ENCODE peak calls at places on chromosomes 11 and 22, in ten cellular contexts. F is A549, V is tibial nerve, D is sigmoid colon, E is ovary, Z is stomach, Y is H1, O is K562, W is SK-N-SH, J is upper lobe of left lung. M is an unnamed sample.

GRCh38 chr11:75949023-75949672 is 134.1 kb downstream of the UVRAG start:
- DNase-seq in F (no peak), V (no peak), D (no peak), E (no peak), Z (no peak), Y (no peak), O (no peak), W (peak; percentile 9), J (no peak), M (no peak)

GRCh38 chr22:42033263-42034181 is 34.9 kb downstream of the WBP2NL start:
- DNase-seq in F (no peak), V (no peak), D (no peak), E (no peak), Z (no peak), Y (no peak), O (no peak), W (no peak), J (no peak), M (no peak)

GRCh38 chr11:85086511-85087284 is 540.4 kb downstream of the DLG2 start:
- DNase-seq in F (no peak), V (no peak), D (no peak), E (no peak), Z (no peak), Y (no peak), O (no peak), W (no peak), J (no peak), M (no peak)

GRCh38 chr22:50262973-50263617 is 1.6 kb upstream of the MAPK12 start:
- DNase-seq in F (no peak), V (no peak), D (no peak), E (no peak), Z (no peak), Y (no peak), O (no peak), W (peak; percentile 68), J (no peak), M (no peak)

GRCh38 chr22:17368727-17369552 is at the start of gene CECR2:
- DNase-seq in F (peak; percentile 21), V (peak; percentile 12), D (peak; percentile 78), E (peak; percentile 31), Z (no peak), Y (peak; percentile 84), O (peak; percentile 86), W (peak; percentile 54), J (peak; percentile 71), M (no peak)

GRCh38 chr11:110856993-110857812 is 145.0 kb upstream of the ARHGAP20 start:
- DNase-seq in F (no peak), V (no peak), D (no peak), E (no peak), Z (no peak), Y (no peak), O (no peak), W (no peak), J (no peak), M (no peak)

GRCh38 chr11:76955459-76956114 is 78.6 kb upstream of the B3GNT6 start:
- DNase-seq in F (no peak), V (no peak), D (no peak), E (no peak), Z (no peak), Y (no peak), O (no peak), W (no peak), J (no peak), M (no peak)

GRCh38 chr11:41282436-41282835 is 177.0 kb downstream of the LRRC4C start:
- DNase-seq in F (no peak), V (no peak), D (no peak), E (no peak), Z (no peak), Y (no peak), O (no peak), W (no peak), J (no peak), M (no peak)

GRCh38 chr11:119694334-119694733 is 34.7 kb downstream of the NECTIN1 start:
- DNase-seq in F (peak; percentile 21), V (no peak), D (no peak), E (no peak), Z (peak; percentile 63), Y (no peak), O (no peak), W (no peak), J (peak; percentile 57), M (no peak)

GRCh38 chr11:23509023-23509422 is 648.7 kb upstream of the CCDC179 start:
- DNase-seq in F (no peak), V (no peak), D (no peak), E (no peak), Z (no peak), Y (no peak), O (no peak), W (no peak), J (no peak), M (no peak)

GRCh38 chr22:25437414-25438160 is 126.9 kb upstream of the GRK3 start:
- DNase-seq in F (no peak), V (no peak), D (no peak), E (no peak), Z (no peak), Y (peak; percentile 56), O (no peak), W (no peak), J (no peak), M (no peak)

GRCh38 chr11:95991545-95991944 is 67.6 kb upstream of the MTMR2 start:
- DNase-seq in F (no peak), V (no peak), D (no peak), E (no peak), Z (no peak), Y (no peak), O (no peak), W (no peak), J (no peak), M (no peak)

GRCh38 chr11:128520886-128521696 is 66.3 kb downstream of the ETS1 start:
- DNase-seq in F (no peak), V (no peak), D (no peak), E (no peak), Z (no peak), Y (no peak), O (no peak), W (no peak), J (no peak), M (no peak)
- TF ChIP-seq EP300 in F (no peak), V (no peak), D (no peak), E (no peak), Z (no peak), Y (no peak), O (no peak), W (no peak), J (no peak), M (no peak)

DNA sequence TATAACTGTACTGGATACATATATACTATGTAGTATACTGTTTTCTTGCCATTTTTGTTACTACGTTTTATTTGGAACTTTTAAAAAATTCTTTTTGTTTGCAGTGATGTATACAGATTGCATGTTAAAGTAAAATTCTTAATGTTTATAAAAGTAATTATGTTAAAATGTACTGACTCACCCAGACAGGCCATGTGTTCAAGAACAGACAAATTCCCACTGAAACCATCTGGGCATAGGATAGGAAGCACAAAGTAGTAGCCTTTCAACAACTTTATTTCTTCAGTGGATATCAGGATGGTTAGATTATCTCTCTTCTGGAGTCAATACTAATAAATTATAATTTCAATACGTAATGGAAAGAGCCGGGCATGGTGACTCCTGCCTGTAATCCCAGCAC is 19.8 kb downstream of the PRMT3 start:
- DNase-seq in F (no peak), V (no peak), D (no peak), E (no peak), Z (no peak), Y (no peak), O (no peak), W (no peak), J (no peak), M (no peak)
- TF ChIP-seq EP300 in F (no peak), V (no peak), D (no peak), E (no peak), Z (no peak), Y (no peak), O (no peak), W (no peak), J (no peak), M (no peak)

GRCh38 chr11:116071241-116071640 is 567.0 kb upstream of the CADM1 start:
- DNase-seq in F (no peak), V (no peak), D (no peak), E (no peak), Z (no peak), Y (no peak), O (no peak), W (no peak), J (no peak), M (no peak)

GRCh38 chr11:116077092-116077491 is 572.9 kb upstream of the CADM1 start:
- DNase-seq in F (no peak), V (no peak), D (no peak), E (no peak), Z (no peak), Y (no peak), O (no peak), W (no peak), J (no peak), M (no peak)

GRCh38 chr11:116072776-116073175 is 568.6 kb upstream of the CADM1 start:
- DNase-seq in F (no peak), V (no peak), D (no peak), E (no peak), Z (no peak), Y (peak; percentile 64), O (peak; percentile 35), W (peak; percentile 37), J (no peak), M (no peak)

GRCh38 chr11:116072133-116072532 is 567.9 kb upstream of the CADM1 start:
- DNase-seq in F (no peak), V (no peak), D (no peak), E (no peak), Z (no peak), Y (no peak), O (no peak), W (no peak), J (no peak), M (no peak)

DNA sequence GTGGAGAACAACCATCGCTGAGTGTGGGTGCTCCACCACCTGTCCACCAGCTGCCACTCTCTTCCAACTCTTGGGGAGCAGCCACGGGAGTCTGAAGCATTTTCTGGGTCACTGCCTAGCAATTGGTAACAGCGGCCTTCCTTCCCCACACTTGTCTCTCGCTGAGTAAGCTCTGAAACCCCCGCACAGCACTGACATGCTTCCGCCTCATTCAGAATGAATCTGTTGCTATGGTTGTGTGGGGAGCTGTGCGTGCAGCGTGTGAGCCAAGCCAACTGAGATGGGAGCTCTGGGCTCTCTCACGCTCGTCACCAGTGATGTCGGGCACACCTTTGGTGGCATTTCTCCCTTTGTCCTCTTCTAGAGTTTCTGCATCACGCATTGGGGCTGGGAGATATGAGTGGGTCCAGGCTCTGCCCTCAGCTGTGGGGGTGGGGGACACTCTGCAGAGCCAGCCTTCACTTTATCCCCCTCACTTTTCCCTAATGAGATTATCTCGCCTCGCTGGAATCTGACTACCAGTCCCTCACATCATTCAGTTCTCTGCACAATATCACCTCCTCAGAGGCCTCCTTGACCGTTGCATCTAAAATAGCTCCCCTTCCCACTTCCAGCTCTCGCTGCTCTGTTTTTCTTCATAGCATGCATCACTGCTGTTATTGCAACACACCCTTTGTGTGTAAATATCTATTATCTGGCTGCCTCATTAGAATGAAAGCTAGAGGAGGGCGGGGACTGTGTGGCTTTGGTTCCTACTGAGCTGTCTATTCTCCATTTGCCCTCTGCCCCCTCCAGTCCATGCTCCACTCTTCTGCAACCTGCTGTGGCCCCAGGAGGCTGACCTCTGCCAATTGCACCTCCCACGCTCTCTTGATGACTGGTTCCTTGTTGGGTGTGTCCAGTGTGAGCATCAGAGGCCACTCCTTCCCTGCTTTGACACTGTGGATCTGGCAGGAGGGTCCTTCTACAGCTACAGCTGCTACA is 569.9 kb upstream of the CADM1 start:
- DNase-seq in F (no peak), V (no peak), D (no peak), E (no peak), Z (no peak), Y (no peak), O (no peak), W (no peak), J (no peak), M (no peak)
- TF ChIP-seq EP300 in F (no peak), V (no peak), D (no peak), E (no peak), Z (no peak), Y (no peak), O (no peak), W (no peak), J (no peak), M (no peak)

GRCh38 chr22:19761022-19761499 is 483 bp downstream of the TBX1 start:
- DNase-seq in F (no peak), V (no peak), D (no peak), E (no peak), Z (no peak), Y (no peak), O (peak; percentile 78), W (peak; percentile 71), J (no peak), M (no peak)
- TF ChIP-seq EP300 in F (no peak), V (no peak), D (no peak), E (no peak), Z (no peak), Y (no peak), O (no peak), W (no peak), J (no peak), M (no peak)